ENCODE peak calls at places on chromosome 15, in seven cellular contexts. G, A, C, F, S, R and D are unnamed samples.

GRCh38 chr15:34861216-34861615 is 65.9 kb upstream of the ACTC1 start:
- DNase-seq in C (no peak), R (no peak), G (no peak), F (no peak), S (no peak), A (no peak), D (no peak)

GRCh38 chr15:89674526-89674925 is 4.6 kb downstream of the PLIN1 start:
- DNase-seq in A (no peak), G (no peak), C (no peak), S (no peak), R (no peak), F (no peak), D (no peak)

GRCh38 chr15:58348095-58348812 is 83.5 kb upstream of the LIPC start:
- DNase-seq in F (no peak), R (no peak), C (no peak), S (no peak), G (no peak), A (no peak), D (no peak)

GRCh38 chr15:60070838-60071493 is 66.9 kb downstream of the FOXB1 start:
- DNase-seq in A (no peak), R (no peak), S (no peak), C (no peak), G (peak), F (no peak), D (no peak)

GRCh38 chr15:81133782-81134461 is at the start of gene CFAP161:
- DNase-seq in R (peak), G (no peak), F (peak), S (no peak), A (no peak), C (peak), D (peak)

GRCh38 chr15:64731807-64732151 is 43.6 kb downstream of the RBPMS2 start:
- DNase-seq in F (no peak), A (no peak), S (no peak), G (no peak), R (no peak), C (no peak), D (no peak)

GRCh38 chr15:48283361-48284157 is 47.7 kb upstream of the DUT start:
- DNase-seq in S (no peak), C (no peak), A (no peak), G (no peak), F (no peak), R (no peak), D (no peak)

GRCh38 chr15:63186065-63186464 is 3.3 kb upstream of the RAB8B start:
- DNase-seq in F (no peak), R (no peak), C (no peak), S (no peak), G (peak), A (no peak), D (no peak)

GRCh38 chr15:75695206-75695605 is 17.4 kb downstream of the CSPG4 start:
- DNase-seq in F (no peak), R (peak), S (no peak), A (no peak), G (no peak), C (no peak), D (no peak)

GRCh38 chr15:31598620-31599019 is 272.0 kb downstream of the KLF13 start:
- DNase-seq in C (no peak), S (no peak), A (no peak), G (no peak), R (no peak), F (no peak), D (no peak)

GRCh38 chr15:64720188-64720587 is 55.2 kb downstream of the RBPMS2 start:
- DNase-seq in C (no peak), F (no peak), R (no peak), G (no peak), S (no peak), A (no peak), D (no peak)

GRCh38 chr15:56608140-56608778 is 125.0 kb downstream of the ZNF280D start:
- DNase-seq in S (peak), C (no peak), F (no peak), A (no peak), G (no peak), R (peak), D (no peak)

GRCh38 chr15:68479406-68479805 is 47.4 kb upstream of the ITGA11 start:
- DNase-seq in A (no peak), S (no peak), R (no peak), G (peak), C (no peak), F (no peak), D (peak)

GRCh38 chr15:35358824-35359223 is 187.1 kb downstream of the DPH6 start:
- DNase-seq in G (no peak), A (no peak), R (no peak), S (no peak), F (no peak), C (no peak), D (no peak)